ENCODE peak calls at places on chromosome 20, in ten cellular contexts. A, D, B, L, Y, Q, E, Z, T and I are unnamed samples.

GRCh38 chr20:50953821-50954220 is 4.5 kb downstream of the DPM1 start:
- DNase-seq in A (no peak), D (no peak), B (no peak), L (no peak), Y (no peak), Q (no peak), E (no peak), Z (no peak), T (no peak), I (no peak)

GRCh38 chr20:48120120-48120519 is 334.8 kb upstream of the SULF2 start:
- DNase-seq in A (no peak), D (no peak), B (no peak), L (no peak), Y (no peak), Q (no peak), E (no peak), Z (no peak), T (no peak), I (no peak)

GRCh38 chr20:32510120-32510600 is 75.0 kb downstream of the NOL4L start:
- DNase-seq in A (no peak), D (no peak), B (no peak), L (no peak), Y (no peak), Q (peak), E (peak), Z (no peak), T (no peak), I (peak)

GRCh38 chr20:6525447-6526303 is 241.8 kb upstream of the BMP2 start:
- DNase-seq in A (no peak), D (no peak), B (no peak), L (peak), Y (no peak), Q (no peak), E (no peak), Z (no peak), T (peak), I (no peak)

GRCh38 chr20:3032624-3033023 is 10.8 kb upstream of the GNRH2 start:
- DNase-seq in A (no peak), D (no peak), B (no peak), L (no peak), Y (no peak), Q (no peak), E (no peak), Z (no peak), T (no peak), I (no peak)

GRCh38 chr20:57600324-57601210 is 19.7 kb downstream of the ZBP1 start:
- DNase-seq in A (no peak), D (no peak), B (no peak), L (no peak), Y (no peak), Q (no peak), E (no peak), Z (no peak), T (no peak), I (no peak)

GRCh38 chr20:25227317-25227831 is 20.5 kb upstream of the PYGB start:
- DNase-seq in A (no peak), D (no peak), B (peak), L (peak), Y (peak), Q (no peak), E (no peak), Z (no peak), T (no peak), I (no peak)

GRCh38 chr20:62427172-62428007 is at the start of gene RBBP8NL:
- DNase-seq in A (peak), D (no peak), B (no peak), L (no peak), Y (no peak), Q (peak), E (peak), Z (no peak), T (peak), I (no peak)

GRCh38 chr20:10572853-10573252 is 100.9 kb downstream of the JAG1 start:
- DNase-seq in A (no peak), D (no peak), B (no peak), L (no peak), Y (no peak), Q (no peak), E (no peak), Z (no peak), T (no peak), I (no peak)

GRCh38 chr20:45077559-45077958 is 23.4 kb downstream of the KCNS1 start:
- DNase-seq in A (no peak), D (no peak), B (no peak), L (no peak), Y (no peak), Q (no peak), E (no peak), Z (no peak), T (no peak), I (no peak)

GRCh38 chr20:12699374-12700228 is 309.2 kb upstream of the SPTLC3 start:
- DNase-seq in A (peak), D (no peak), B (no peak), L (no peak), Y (no peak), Q (no peak), E (peak), Z (no peak), T (no peak), I (no peak)

GRCh38 chr20:33322456-33322855 is 39.4 kb downstream of the BPIFB1 start:
- DNase-seq in A (no peak), D (no peak), B (no peak), L (no peak), Y (no peak), Q (no peak), E (no peak), Z (no peak), T (no peak), I (no peak)

GRCh38 chr20:62743777-62744317 is 35.2 kb downstream of the NTSR1 start:
- DNase-seq in A (no peak), D (no peak), B (no peak), L (no peak), Y (no peak), Q (peak), E (no peak), Z (no peak), T (no peak), I (peak)

GRCh38 chr20:41697861-41698559 is 79.8 kb upstream of the CHD6 start:
- DNase-seq in A (no peak), D (peak), B (peak), L (peak), Y (peak), Q (no peak), E (peak), Z (no peak), T (no peak), I (no peak)

GRCh38 chr20:7257719-7258466 is 490.4 kb downstream of the BMP2 start:
- DNase-seq in A (no peak), D (no peak), B (no peak), L (no peak), Y (no peak), Q (no peak), E (no peak), Z (no peak), T (no peak), I (no peak)

GRCh38 chr20:57689745-57690481 is 19.9 kb downstream of the PMEPA1 start:
- DNase-seq in A (no peak), D (no peak), B (no peak), L (no peak), Y (no peak), Q (no peak), E (no peak), Z (no peak), T (no peak), I (no peak)

GRCh38 chr20:19397676-19398075 is 185.2 kb downstream of the SLC24A3 start:
- DNase-seq in A (no peak), D (no peak), B (no peak), L (no peak), Y (no peak), Q (no peak), E (no peak), Z (no peak), T (no peak), I (no peak)

GRCh38 chr20:32465092-32465900 is 107.2 kb downstream of the ASXL1 start:
- DNase-seq in A (peak), D (peak), B (peak), L (peak), Y (peak), Q (peak), E (peak), Z (no peak), T (no peak), I (peak)

GRCh38 chr20:7285918-7286556 is 518.6 kb downstream of the BMP2 start:
- DNase-seq in A (peak), D (peak), B (peak), L (peak), Y (peak), Q (no peak), E (peak), Z (peak), T (peak), I (no peak)

GRCh38 chr20:33433465-33433864 is 10.1 kb downstream of the SNTA1 start:
- DNase-seq in A (no peak), D (no peak), B (no peak), L (no peak), Y (no peak), Q (no peak), E (no peak), Z (no peak), T (no peak), I (no peak)

GRCh38 chr20:50824137-50824536 is 29.3 kb downstream of the BCAS4 start:
- DNase-seq in A (peak), D (no peak), B (peak), L (peak), Y (no peak), Q (no peak), E (no peak), Z (no peak), T (no peak), I (no peak)

GRCh38 chr20:25278636-25279361 is 30.9 kb downstream of the PYGB start:
- DNase-seq in A (peak), D (no peak), B (no peak), L (no peak), Y (no peak), Q (peak), E (no peak), Z (no peak), T (peak), I (peak)

GRCh38 chr20:12721636-12722035 is 287.1 kb upstream of the SPTLC3 start:
- DNase-seq in A (no peak), D (no peak), B (no peak), L (no peak), Y (no peak), Q (no peak), E (no peak), Z (no peak), T (no peak), I (no peak)

GRCh38 chr20:7926767-7927166 is 13.5 kb downstream of the HAO1 start:
- DNase-seq in A (no peak), D (no peak), B (peak), L (peak), Y (peak), Q (no peak), E (peak), Z (no peak), T (no peak), I (no peak)

GRCh38 chr20:55095745-55096450 is 620.5 kb downstream of the DOK5 start:
- DNase-seq in A (no peak), D (no peak), B (no peak), L (no peak), Y (no peak), Q (no peak), E (no peak), Z (no peak), T (no peak), I (no peak)

GRCh38 chr20:33359399-33360261 is 41.7 kb downstream of the CDK5RAP1 start:
- DNase-seq in A (no peak), D (no peak), B (no peak), L (no peak), Y (no peak), Q (peak), E (no peak), Z (no peak), T (no peak), I (no peak)

GRCh38 chr20:23147964-23148720 is 62.0 kb upstream of the CD93 start:
- DNase-seq in A (no peak), D (no peak), B (peak), L (peak), Y (peak), Q (peak), E (peak), Z (peak), T (no peak), I (no peak)

GRCh38 chr20:53891306-53891894 is 179.0 kb downstream of the BCAS1 start:
- DNase-seq in A (no peak), D (no peak), B (peak), L (peak), Y (peak), Q (no peak), E (no peak), Z (no peak), T (no peak), I (no peak)

GRCh38 chr20:45419188-45420091 is 3.5 kb downstream of the PIGT start:
- DNase-seq in A (peak), D (no peak), B (peak), L (peak), Y (peak), Q (peak), E (no peak), Z (no peak), T (no peak), I (no peak)

GRCh38 chr20:25489221-25489863 is 81.9 kb downstream of the GINS1 start:
- DNase-seq in A (no peak), D (no peak), B (no peak), L (no peak), Y (no peak), Q (peak), E (no peak), Z (no peak), T (peak), I (no peak)

GRCh38 chr20:19903168-19903676 is 113.9 kb upstream of the NAA20 start:
- DNase-seq in A (no peak), D (no peak), B (no peak), L (peak), Y (peak), Q (no peak), E (peak), Z (peak), T (no peak), I (no peak)

GRCh38 chr20:11652128-11652527 is 265.6 kb upstream of the BTBD3 start:
- DNase-seq in A (no peak), D (no peak), B (no peak), L (no peak), Y (no peak), Q (no peak), E (no peak), Z (no peak), T (no peak), I (no peak)

GRCh38 chr20:11651138-11651537 is 266.6 kb upstream of the BTBD3 start:
- DNase-seq in A (no peak), D (no peak), B (no peak), L (no peak), Y (no peak), Q (no peak), E (no peak), Z (peak), T (no peak), I (no peak)

GRCh38 chr20:11651647-11652046 is 266.0 kb upstream of the BTBD3 start:
- DNase-seq in A (no peak), D (no peak), B (no peak), L (no peak), Y (no peak), Q (no peak), E (no peak), Z (no peak), T (no peak), I (no peak)

DNA sequence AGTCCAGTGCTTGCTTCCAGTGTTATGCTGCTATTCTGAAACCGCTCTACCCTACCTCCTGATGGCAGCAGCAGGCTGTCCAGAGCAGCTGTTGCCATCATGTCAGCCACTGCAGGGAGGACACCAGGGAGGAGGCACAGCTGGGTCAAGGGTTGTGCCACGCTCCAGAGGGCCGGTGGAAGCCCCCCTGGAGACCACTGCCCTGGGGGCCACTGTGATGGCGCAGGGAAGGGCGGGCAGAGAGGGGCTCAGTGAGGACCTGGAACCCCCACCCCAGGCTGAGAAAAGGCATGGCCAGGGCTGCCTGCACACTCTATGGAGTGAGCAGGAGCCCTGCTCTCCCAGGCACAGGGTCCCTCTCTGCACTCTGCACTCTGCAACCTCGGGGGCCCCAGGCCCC is 271.3 kb upstream of the BTBD3 start:
- DNase-seq in A (no peak), D (peak), B (no peak), L (no peak), Y (no peak), Q (no peak), E (no peak), Z (no peak), T (peak), I (no peak)
- TF ChIP-seq CTCF in A (no peak), D (no peak), B (no peak), L (no peak), Y (no peak), Q (no peak), E (no peak), Z (no peak), T (no peak), I (peak)

GRCh38 chr20:18063676-18064075 is 6.0 kb upstream of the OVOL2 start:
- DNase-seq in A (no peak), D (no peak), B (no peak), L (no peak), Y (no peak), Q (no peak), E (no peak), Z (no peak), T (no peak), I (no peak)

GRCh38 chr20:18072532-18072931 is 14.8 kb upstream of the OVOL2 start:
- DNase-seq in A (no peak), D (no peak), B (no peak), L (no peak), Y (no peak), Q (no peak), E (no peak), Z (no peak), T (no peak), I (no peak)

GRCh38 chr20:18066421-18067333 is 9.0 kb upstream of the OVOL2 start:
- DNase-seq in A (no peak), D (no peak), B (no peak), L (no peak), Y (no peak), Q (no peak), E (no peak), Z (no peak), T (no peak), I (no peak)
- TF ChIP-seq CTCF in A (no peak), D (no peak), B (peak), L (no peak), Y (no peak), Q (peak), E (peak), Z (no peak), T (peak), I (peak)

GRCh38 chr20:1072258-1072657 is 46.1 kb upstream of the PSMF1 start:
- DNase-seq in A (no peak), D (no peak), B (no peak), L (no peak), Y (no peak), Q (no peak), E (no peak), Z (no peak), T (no peak), I (no peak)

DNA sequence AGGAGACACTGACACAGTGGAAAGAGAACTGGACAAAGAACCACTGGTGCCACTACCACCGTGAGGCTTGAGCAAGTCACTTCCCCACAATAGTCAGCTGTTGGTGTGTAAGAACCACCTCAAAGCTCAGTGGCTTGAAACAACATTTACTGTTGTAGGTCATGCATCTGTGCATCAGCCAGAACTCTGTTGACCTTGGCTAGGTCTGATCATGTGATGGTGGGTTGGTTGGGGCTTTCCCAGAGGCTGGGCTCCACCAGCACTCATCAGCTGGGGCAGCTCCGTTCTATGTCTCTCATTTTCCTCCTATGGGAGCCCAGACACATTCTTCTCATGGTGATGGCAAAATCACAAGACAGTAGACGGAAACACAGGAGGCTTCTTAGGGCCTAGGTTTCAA is 42.8 kb upstream of the PSMF1 start:
- DNase-seq in A (no peak), D (no peak), B (no peak), L (no peak), Y (no peak), Q (no peak), E (no peak), Z (no peak), T (no peak), I (no peak)
- TF ChIP-seq CTCF in A (no peak), D (no peak), B (no peak), L (no peak), Y (no peak), Q (no peak), E (no peak), Z (no peak), T (no peak), I (no peak)

DNA sequence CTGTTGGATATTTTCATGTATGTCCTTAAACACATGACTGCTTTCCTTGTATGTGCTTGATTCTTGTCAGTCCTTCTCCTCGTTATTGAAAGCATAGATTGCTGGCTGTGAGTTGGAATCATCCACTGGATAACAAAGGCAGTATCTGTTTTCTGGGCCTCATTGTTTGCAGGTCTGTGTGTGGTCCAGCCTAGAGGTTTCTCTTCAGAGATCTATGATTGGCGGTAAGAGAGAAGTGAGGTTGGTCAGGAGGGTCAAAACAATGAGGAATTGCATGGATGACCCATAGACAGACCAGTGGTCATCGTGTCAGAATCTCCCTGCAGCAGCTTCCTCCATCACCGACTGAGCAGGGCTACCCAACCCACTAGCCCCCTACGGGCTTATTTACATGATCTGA is 915.0 kb downstream of the KIF16B start:
- DNase-seq in A (no peak), D (no peak), B (no peak), L (no peak), Y (no peak), Q (no peak), E (no peak), Z (no peak), T (no peak), I (no peak)
- TF ChIP-seq CTCF in A (no peak), D (no peak), B (no peak), L (no peak), Y (no peak), Q (no peak), E (no peak), Z (no peak), T (no peak), I (no peak)

GRCh38 chr20:49318091-49318429 is 40.2 kb upstream of the ZNFX1 start:
- DNase-seq in A (no peak), D (no peak), B (no peak), L (no peak), Y (no peak), Q (no peak), E (no peak), Z (no peak), T (no peak), I (no peak)
- TF ChIP-seq CTCF in A (no peak), D (no peak), B (no peak), L (no peak), Y (no peak), Q (no peak), E (no peak), Z (no peak), T (no peak), I (no peak)

DNA sequence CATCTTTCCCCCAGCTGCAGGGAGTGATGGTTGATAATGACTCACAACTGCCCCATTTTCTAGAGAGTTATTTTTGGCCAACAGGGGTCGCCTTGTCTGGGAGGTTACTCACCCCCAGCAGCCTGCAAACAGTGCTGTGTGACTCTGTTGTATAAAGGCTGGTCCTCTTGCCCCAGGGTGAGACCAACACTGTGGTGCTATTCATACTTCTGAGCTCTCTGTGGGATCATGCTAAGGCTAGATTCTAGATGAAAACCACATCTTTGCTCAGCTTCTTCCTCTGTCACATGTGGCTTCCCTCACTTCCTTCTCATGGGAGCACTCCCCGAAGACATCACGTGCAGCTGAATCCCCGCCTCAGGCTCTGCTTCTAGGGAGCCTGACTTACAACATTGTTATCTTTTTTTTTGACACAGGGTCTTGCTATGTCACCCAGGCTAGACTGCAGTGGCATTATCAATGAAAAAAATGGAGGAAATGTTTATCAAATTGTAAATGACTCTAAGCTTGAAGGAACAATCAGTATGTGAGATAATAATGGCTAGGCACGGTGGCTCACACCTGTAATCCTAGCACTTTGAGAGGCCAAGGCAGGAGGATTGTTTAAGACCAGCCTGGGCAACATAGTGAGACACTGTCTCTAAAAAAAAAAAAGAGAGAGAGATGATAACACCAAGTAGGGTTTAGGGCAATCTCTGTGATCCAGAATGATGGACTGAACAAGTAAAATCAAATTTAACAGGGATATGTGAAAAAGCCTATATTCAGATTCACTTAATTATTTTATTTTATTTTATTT is 55.7 kb upstream of the SLC23A2 start:
- DNase-seq in A (peak), D (no peak), B (peak), L (peak), Y (peak), Q (no peak), E (no peak), Z (peak), T (peak), I (no peak)
- TF ChIP-seq CTCF in A (peak), D (no peak), B (peak), L (peak), Y (peak), Q (peak), E (no peak), Z (peak), T (no peak), I (peak)